ENCODE peak calls at places on chromosomes 4 and X, in four cellular contexts. O, K, T and V are unnamed samples.

GRCh38 chr4:123339507-123340380 is 56.9 kb upstream of the SPRY1 start:
- DNase-seq in O (no peak), K (no peak), T (no peak), V (no peak)

GRCh38 chr4:4430492-4431195 is 43.7 kb downstream of the NSG1 start:
- DNase-seq in O (peak), K (no peak), T (peak), V (peak)

GRCh38 chr4:164373021-164373420 is 380.9 kb upstream of the SMIM31 start:
- DNase-seq in O (no peak), K (no peak), T (no peak), V (no peak)

GRCh38 chrX:118370921-118371624 is 25.2 kb downstream of the WDR44 start:
- DNase-seq in O (no peak), K (no peak), T (no peak), V (no peak)

GRCh38 chr4:129346760-129347159 is 250.8 kb downstream of the C4orf33 start:
- DNase-seq in O (no peak), K (no peak), T (no peak), V (no peak)

GRCh38 chrX:131577999-131578734 is 34.3 kb downstream of the OR13H1 start:
- DNase-seq in O (peak), K (no peak), T (no peak), V (no peak)

GRCh38 chrX:10159069-10159468 is 2.3 kb downstream of the CLCN4 start:
- DNase-seq in O (peak), K (no peak), T (no peak), V (peak)

GRCh38 chr4:23930750-23931488 is 41.1 kb upstream of the PPARGC1A start:
- DNase-seq in O (peak), K (no peak), T (no peak), V (peak)

GRCh38 chrX:13899607-13900006 is 82.7 kb upstream of the GPM6B start:
- DNase-seq in O (no peak), K (no peak), T (no peak), V (no peak)

GRCh38 chrX:48972214-48973164 is 845 bp upstream of the KCND1 start:
- DNase-seq in O (peak), K (peak), T (peak), V (peak)

GRCh38 chrX:39907964-39908616 is 189.7 kb downstream of the BCOR start:
- DNase-seq in O (no peak), K (no peak), T (no peak), V (peak)

GRCh38 chr4:130306566-130306965 is 1210.6 kb downstream of the C4orf33 start:
- DNase-seq in O (peak), K (no peak), T (no peak), V (no peak)

GRCh38 chrX:134377537-134377936 is 82.4 kb upstream of the HPRT1 start:
- DNase-seq in O (no peak), K (peak), T (no peak), V (peak)

GRCh38 chr4:123415977-123416376 is 19.4 kb downstream of the SPRY1 start:
- DNase-seq in O (no peak), K (peak), T (no peak), V (no peak)

GRCh38 chrX:87924619-87925018 is 407.0 kb downstream of the KLHL4 start:
- DNase-seq in O (no peak), K (no peak), T (no peak), V (peak)

GRCh38 chr4:68175562-68176155 is 46.0 kb upstream of the TMPRSS11F start:
- DNase-seq in O (peak), K (no peak), T (no peak), V (peak)

GRCh38 chr4:76690091-76690905 is 207.6 kb downstream of the SOWAHB start:
- DNase-seq in O (peak), K (no peak), T (no peak), V (peak)

GRCh38 chrX:10939384-10939783 is 171.7 kb upstream of the HCCS start:
- DNase-seq in O (no peak), K (no peak), T (no peak), V (no peak)

GRCh38 chr4:180449395-180449956 is 1793.7 kb upstream of the TENM3 start:
- DNase-seq in O (peak), K (no peak), T (no peak), V (peak)

GRCh38 chr4:10158355-10158942 is 41.9 kb upstream of the WDR1 start:
- DNase-seq in O (no peak), K (peak), T (no peak), V (peak)

GRCh38 chr4:103118171-103118570 is 18.5 kb upstream of the BDH2 start:
- DNase-seq in O (no peak), K (no peak), T (no peak), V (no peak)